ENCODE peak calls at places on chromosomes 1 and 21, in five cellular contexts. One of them, this sample, is unnamed.

GRCh38 chr1:30872033-30872947 is 36.3 kb downstream of the SDC3 start:
- DNase-seq in stimulated activated CD4-positive, alpha-beta T cell treated with anti-CD3 and anti-CD28 coated beads, Interleukin-1b, Interleukin-23, amount 100 ng/mL, for 4 hours: no peak
- DNase-seq in type B pancreatic cell: no peak
- DNase-seq in hepatocyte: no peak
- DNase-seq in iris pigment epithelial cell: no peak
- DNase-seq in this sample: no peak

GRCh38 chr21:29164330-29164942 is 34.0 kb downstream of the MAP3K7CL start:
- DNase-seq in stimulated activated CD4-positive, alpha-beta T cell treated with anti-CD3 and anti-CD28 coated beads, Interleukin-1b, Interleukin-23, amount 100 ng/mL, for 4 hours: no peak
- DNase-seq in type B pancreatic cell: no peak
- DNase-seq in hepatocyte: peak; percentile 75
- DNase-seq in iris pigment epithelial cell: peak; percentile 90
- DNase-seq in this sample: peak; percentile 79

GRCh38 chr1:14786104-14786675 is 187.7 kb downstream of the KAZN start:
- DNase-seq in stimulated activated CD4-positive, alpha-beta T cell treated with anti-CD3 and anti-CD28 coated beads, Interleukin-1b, Interleukin-23, amount 100 ng/mL, for 4 hours: no peak
- DNase-seq in type B pancreatic cell: no peak
- DNase-seq in hepatocyte: peak; percentile 21
- DNase-seq in iris pigment epithelial cell: no peak
- DNase-seq in this sample: peak; percentile 58

GRCh38 chr1:8607906-8608305 is 209.5 kb downstream of the RERE start:
- DNase-seq in stimulated activated CD4-positive, alpha-beta T cell treated with anti-CD3 and anti-CD28 coated beads, Interleukin-1b, Interleukin-23, amount 100 ng/mL, for 4 hours: no peak
- DNase-seq in type B pancreatic cell: no peak
- DNase-seq in hepatocyte: no peak
- DNase-seq in iris pigment epithelial cell: no peak
- DNase-seq in this sample: no peak

GRCh38 chr1:36350659-36351171 is 27.3 kb upstream of the EVA1B start:
- DNase-seq in stimulated activated CD4-positive, alpha-beta T cell treated with anti-CD3 and anti-CD28 coated beads, Interleukin-1b, Interleukin-23, amount 100 ng/mL, for 4 hours: no peak
- DNase-seq in type B pancreatic cell: no peak
- DNase-seq in hepatocyte: no peak
- DNase-seq in iris pigment epithelial cell: peak; percentile 81
- DNase-seq in this sample: no peak

GRCh38 chr1:8627728-8628127 is 189.7 kb downstream of the RERE start:
- DNase-seq in stimulated activated CD4-positive, alpha-beta T cell treated with anti-CD3 and anti-CD28 coated beads, Interleukin-1b, Interleukin-23, amount 100 ng/mL, for 4 hours: no peak
- DNase-seq in type B pancreatic cell: no peak
- DNase-seq in hepatocyte: no peak
- DNase-seq in iris pigment epithelial cell: no peak
- DNase-seq in this sample: no peak

GRCh38 chr1:224499204-224499603 is 64.6 kb upstream of the WDR26 start:
- DNase-seq in stimulated activated CD4-positive, alpha-beta T cell treated with anti-CD3 and anti-CD28 coated beads, Interleukin-1b, Interleukin-23, amount 100 ng/mL, for 4 hours: no peak
- DNase-seq in type B pancreatic cell: no peak
- DNase-seq in hepatocyte: no peak
- DNase-seq in iris pigment epithelial cell: peak; percentile 37
- DNase-seq in this sample: no peak

GRCh38 chr1:57424231-57425027 is 569 bp upstream of the DAB1 start:
- DNase-seq in stimulated activated CD4-positive, alpha-beta T cell treated with anti-CD3 and anti-CD28 coated beads, Interleukin-1b, Interleukin-23, amount 100 ng/mL, for 4 hours: no peak
- DNase-seq in type B pancreatic cell: peak; percentile 80
- DNase-seq in hepatocyte: peak; percentile 76
- DNase-seq in iris pigment epithelial cell: peak; percentile 56
- DNase-seq in this sample: peak; percentile 87

GRCh38 chr1:108598340-108598739 is 38.4 kb downstream of the EEIG2 start:
- DNase-seq in stimulated activated CD4-positive, alpha-beta T cell treated with anti-CD3 and anti-CD28 coated beads, Interleukin-1b, Interleukin-23, amount 100 ng/mL, for 4 hours: no peak
- DNase-seq in type B pancreatic cell: no peak
- DNase-seq in hepatocyte: no peak
- DNase-seq in iris pigment epithelial cell: peak; percentile 28
- DNase-seq in this sample: no peak

GRCh38 chr1:161954466-161954865 is 69.2 kb downstream of the OLFML2B start:
- DNase-seq in stimulated activated CD4-positive, alpha-beta T cell treated with anti-CD3 and anti-CD28 coated beads, Interleukin-1b, Interleukin-23, amount 100 ng/mL, for 4 hours: no peak
- DNase-seq in type B pancreatic cell: no peak
- DNase-seq in hepatocyte: no peak
- DNase-seq in iris pigment epithelial cell: peak; percentile 44
- DNase-seq in this sample: no peak

GRCh38 chr1:66644331-66644730 is 107.9 kb upstream of the DYNLT5 start:
- DNase-seq in stimulated activated CD4-positive, alpha-beta T cell treated with anti-CD3 and anti-CD28 coated beads, Interleukin-1b, Interleukin-23, amount 100 ng/mL, for 4 hours: no peak
- DNase-seq in type B pancreatic cell: no peak
- DNase-seq in hepatocyte: no peak
- DNase-seq in iris pigment epithelial cell: no peak
- DNase-seq in this sample: no peak

GRCh38 chr1:2110191-2110737 is 60.1 kb downstream of the PRKCZ start:
- DNase-seq in stimulated activated CD4-positive, alpha-beta T cell treated with anti-CD3 and anti-CD28 coated beads, Interleukin-1b, Interleukin-23, amount 100 ng/mL, for 4 hours: no peak
- DNase-seq in type B pancreatic cell: no peak
- DNase-seq in hepatocyte: no peak
- DNase-seq in iris pigment epithelial cell: no peak
- DNase-seq in this sample: no peak

GRCh38 chr21:14617836-14618235 is 71.7 kb upstream of the SAMSN1 start:
- DNase-seq in stimulated activated CD4-positive, alpha-beta T cell treated with anti-CD3 and anti-CD28 coated beads, Interleukin-1b, Interleukin-23, amount 100 ng/mL, for 4 hours: no peak
- DNase-seq in type B pancreatic cell: no peak
- DNase-seq in hepatocyte: no peak
- DNase-seq in iris pigment epithelial cell: no peak
- DNase-seq in this sample: no peak

GRCh38 chr1:91948097-91948496 is 1.1 kb upstream of the BRDT start:
- DNase-seq in stimulated activated CD4-positive, alpha-beta T cell treated with anti-CD3 and anti-CD28 coated beads, Interleukin-1b, Interleukin-23, amount 100 ng/mL, for 4 hours: no peak
- DNase-seq in type B pancreatic cell: no peak
- DNase-seq in hepatocyte: no peak
- DNase-seq in iris pigment epithelial cell: no peak
- DNase-seq in this sample: no peak

GRCh38 chr1:15681346-15682290 is 2.5 kb upstream of the PLEKHM2 start:
- DNase-seq in stimulated activated CD4-positive, alpha-beta T cell treated with anti-CD3 and anti-CD28 coated beads, Interleukin-1b, Interleukin-23, amount 100 ng/mL, for 4 hours: no peak
- DNase-seq in type B pancreatic cell: no peak
- DNase-seq in hepatocyte: peak; percentile 30
- DNase-seq in iris pigment epithelial cell: no peak
- DNase-seq in this sample: no peak

This sample was measured in left kidney.